ENCODE peak calls at places on chromosomes 16 and 17, in four cellular contexts. B is HepG2, S is GM12878, G is K562. A is an unnamed sample.

GRCh38 chr16:84199861-84200260 is 8.9 kb downstream of the ADAD2 start:
- DNase-seq in B (no peak), S (no peak), G (no peak), A (no peak)

GRCh38 chr16:71956500-71956899 is 43.7 kb downstream of the PKD1L3 start:
- DNase-seq in B (no peak), S (no peak), G (no peak), A (no peak)

GRCh38 chr17:37274432-37274831 is 101.4 kb upstream of the C17orf78 start:
- DNase-seq in B (no peak), S (no peak), G (no peak), A (no peak)

GRCh38 chr17:63185420-63185819 is 219.4 kb downstream of the TANC2 start:
- DNase-seq in B (no peak), S (no peak), G (no peak), A (no peak)

GRCh38 chr17:15348030-15348429 is 6.6 kb upstream of the TEKT3 start:
- DNase-seq in B (no peak), S (no peak), G (no peak), A (no peak)

GRCh38 chr17:17725853-17726720 is 44.8 kb downstream of the RAI1 start:
- DNase-seq in B (no peak), S (no peak), G (no peak), A (no peak)

GRCh38 chr17:2701161-2701995 is 10.2 kb downstream of the CLUH start:
- DNase-seq in B (no peak), S (no peak), G (no peak), A (no peak)

GRCh38 chr16:10979717-10980601 is 35.6 kb downstream of the CLEC16A start:
- DNase-seq in B (peak), S (no peak), G (no peak), A (peak)

GRCh38 chr17:55430531-55431228 is 9.0 kb upstream of the MMD start:
- DNase-seq in B (no peak), S (no peak), G (no peak), A (no peak)

GRCh38 chr17:6523330-6523729 is 33.0 kb downstream of the PITPNM3 start:
- DNase-seq in B (peak), S (no peak), G (no peak), A (peak)

GRCh38 chr16:78189121-78189520 is 89.7 kb downstream of the WWOX start:
- DNase-seq in B (no peak), S (no peak), G (no peak), A (no peak)

GRCh38 chr17:16915752-16916556 is 56.0 kb downstream of the TNFRSF13B start:
- DNase-seq in B (peak), S (peak), G (peak), A (peak)

GRCh38 chr17:32015245-32016013 is 8.2 kb downstream of the LRRC37B start:
- DNase-seq in B (no peak), S (no peak), G (no peak), A (no peak)

GRCh38 chr16:22380529-22380928 is 6.1 kb upstream of the CDR2 start:
- DNase-seq in B (no peak), S (no peak), G (no peak), A (no peak)

GRCh38 chr16:72952404-72953301 is 95.3 kb downstream of the ZFHX3 start:
- DNase-seq in B (no peak), S (no peak), G (no peak), A (no peak)

GRCh38 chr16:10250137-10250850 is 68.1 kb upstream of the GRIN2A start:
- DNase-seq in B (no peak), S (no peak), G (no peak), A (no peak)

GRCh38 chr17:50758524-50758923 is 8.8 kb downstream of the ANKRD40CL start:
- DNase-seq in B (no peak), S (no peak), G (no peak), A (no peak)

GRCh38 chr17:57338257-57338919 is 82.1 kb downstream of the MSI2 start:
- DNase-seq in B (no peak), S (peak), G (no peak), A (peak)

GRCh38 chr17:16943541-16944333 is 28.2 kb downstream of the TNFRSF13B start:
- DNase-seq in B (no peak), S (no peak), G (no peak), A (no peak)

GRCh38 chr16:88393034-88393433 is 10.3 kb downstream of the ZNF469 start:
- DNase-seq in B (no peak), S (no peak), G (no peak), A (no peak)

GRCh38 chr16:86189934-86190333 is 291.0 kb downstream of the IRF8 start:
- DNase-seq in B (no peak), S (no peak), G (no peak), A (no peak)

GRCh38 chr17:79053251-79053925 is 21.2 kb upstream of the ENGASE start:
- DNase-seq in B (no peak), S (no peak), G (no peak), A (no peak)

GRCh38 chr17:19387921-19388521 is 1.0 kb upstream of the MFAP4 start:
- DNase-seq in B (no peak), S (no peak), G (no peak), A (no peak)

GRCh38 chr17:60720763-60721531 is 43.3 kb downstream of the BCAS3 start:
- DNase-seq in B (peak), S (peak), G (peak), A (peak)

GRCh38 chr17:10156579-10157488 is 41.6 kb downstream of the GAS7 start:
- DNase-seq in B (no peak), S (peak), G (no peak), A (no peak)

GRCh38 chr17:10149573-10150399 is 48.6 kb downstream of the GAS7 start:
- DNase-seq in B (no peak), S (peak), G (no peak), A (no peak)

GRCh38 chr17:10155334-10156081 is 42.9 kb downstream of the GAS7 start:
- DNase-seq in B (no peak), S (no peak), G (no peak), A (no peak)

GRCh38 chr17:10156082-10156445 is 42.3 kb downstream of the GAS7 start:
- DNase-seq in B (no peak), S (no peak), G (no peak), A (no peak)

GRCh38 chr17:10151667-10152496 is 46.5 kb downstream of the GAS7 start:
- DNase-seq in B (no peak), S (no peak), G (no peak), A (no peak)
- TF ChIP-seq JUNB in B (no peak), S (no peak), G (no peak), A (no peak)

GRCh38 chr16:68128577-68129305 is 43.6 kb downstream of the NFATC3 start:
- DNase-seq in B (peak), S (no peak), G (no peak), A (peak)
- H2AFZ ChIP-seq in B (no peak), S (no peak), G (no peak), A (no peak)

GRCh38 chr16:57667526-57668258 is 414 bp upstream of the ADGRG3 start:
- DNase-seq in B (peak), S (no peak), G (peak), A (peak)

GRCh38 chr16:57667069-57667525 is 1.0 kb upstream of the ADGRG3 start:
- DNase-seq in B (no peak), S (no peak), G (no peak), A (no peak)

GRCh38 chr16:57669476-57670162 is 1.5 kb downstream of the ADGRG3 start:
- DNase-seq in B (no peak), S (no peak), G (no peak), A (no peak)

GRCh38 chr16:57668630-57669475 is 747 bp downstream of the ADGRG3 start:
- DNase-seq in B (no peak), S (no peak), G (no peak), A (no peak)

GRCh38 chr16:57668259-57668563 is at the start of gene ADGRG3:
- DNase-seq in B (no peak), S (no peak), G (no peak), A (no peak)
- H3K4me3 ChIP-seq in B (no peak), S (no peak), G (no peak), A (no peak)

GRCh38 chr16:50313596-50314483 is 47.5 kb downstream of the ADCY7 start:
- DNase-seq in B (peak), S (no peak), G (no peak), A (no peak)
- TF ChIP-seq JUNB in B (no peak), S (no peak), G (no peak), A (no peak)

GRCh38 chr17:76480676-76481075 is 13.3 kb downstream of the AANAT start:
- DNase-seq in B (no peak), S (no peak), G (no peak), A (no peak)
- H2AFZ ChIP-seq in B (no peak), S (peak), G (no peak), A (no peak)

A was measured in GM23338.